ENCODE peak calls at places on chromosomes 6 and 20, in eight cellular contexts. A is gastrocnemius medialis, X is uterus, L is adrenal gland, W is A549, E is right lobe of liver, I is heart left ventricle, V is stomach. M is an unnamed sample.

GRCh38 chr6:25138024-25138696 is 141.0 kb upstream of the CARMIL1 start:
- DNase-seq in A (peak), X (peak), L (peak), W (peak), E (peak), I (peak), V (peak), M (no peak)

GRCh38 chr20:52552181-52552872 is 360.7 kb upstream of the ZFP64 start:
- DNase-seq in A (no peak), X (no peak), L (no peak), W (no peak), E (no peak), I (no peak), V (no peak), M (no peak)

GRCh38 chr6:127366281-127367022 is 23.0 kb upstream of the ECHDC1 start:
- DNase-seq in A (no peak), X (no peak), L (peak), W (peak), E (no peak), I (no peak), V (no peak), M (no peak)

GRCh38 chr6:43254138-43254817 is 11.0 kb downstream of the TTBK1 start:
- DNase-seq in A (no peak), X (no peak), L (no peak), W (no peak), E (no peak), I (no peak), V (no peak), M (no peak)

GRCh38 chr20:39047417-39047985 is 85.4 kb downstream of the DHX35 start:
- DNase-seq in A (no peak), X (no peak), L (no peak), W (no peak), E (no peak), I (no peak), V (no peak), M (no peak)

GRCh38 chr6:31829633-31830492 is 2.3 kb downstream of the HSPA1B start:
- DNase-seq in A (peak), X (peak), L (peak), W (peak), E (no peak), I (no peak), V (no peak), M (no peak)

GRCh38 chr20:37954205-37954604 is 51.3 kb downstream of the VSTM2L start:
- DNase-seq in A (no peak), X (no peak), L (no peak), W (no peak), E (no peak), I (no peak), V (no peak), M (no peak)

GRCh38 chr20:50788868-50789125 is 6.1 kb upstream of the BCAS4 start:
- DNase-seq in A (no peak), X (no peak), L (no peak), W (no peak), E (no peak), I (no peak), V (no peak), M (no peak)

GRCh38 chr6:34284563-34285545 is 36.0 kb upstream of the SMIM29 start:
- DNase-seq in A (peak), X (peak), L (peak), W (no peak), E (peak), I (peak), V (peak), M (no peak)

GRCh38 chr6:25172819-25173218 is 106.4 kb upstream of the CARMIL1 start:
- DNase-seq in A (no peak), X (no peak), L (no peak), W (peak), E (no peak), I (no peak), V (no peak), M (no peak)

GRCh38 chr6:78243519-78243918 is 590.7 kb downstream of the MEI4 start:
- DNase-seq in A (no peak), X (no peak), L (no peak), W (no peak), E (no peak), I (no peak), V (no peak), M (no peak)

GRCh38 chr20:8454137-8454712 is 322.2 kb downstream of the PLCB1 start:
- DNase-seq in A (no peak), X (no peak), L (peak), W (peak), E (no peak), I (no peak), V (no peak), M (no peak)

GRCh38 chr20:36835025-36835424 is 40.9 kb upstream of the TLDC2 start:
- DNase-seq in A (no peak), X (no peak), L (peak), W (no peak), E (no peak), I (no peak), V (no peak), M (no peak)

GRCh38 chr20:36830791-36831691 is 44.9 kb upstream of the TLDC2 start:
- DNase-seq in A (peak), X (peak), L (peak), W (no peak), E (no peak), I (peak), V (no peak), M (no peak)

GRCh38 chr20:36832791-36833190 is 43.1 kb upstream of the TLDC2 start:
- DNase-seq in A (no peak), X (no peak), L (no peak), W (no peak), E (no peak), I (no peak), V (no peak), M (no peak)

GRCh38 chr20:36835453-36836198 is 40.3 kb upstream of the TLDC2 start:
- DNase-seq in A (peak), X (peak), L (peak), W (peak), E (peak), I (peak), V (peak), M (peak)

GRCh38 chr20:36833275-36834020 is 42.5 kb upstream of the TLDC2 start:
- DNase-seq in A (no peak), X (peak), L (peak), W (no peak), E (no peak), I (no peak), V (no peak), M (no peak)
- TF ChIP-seq POLR2A in A (no peak), X (no peak), L (no peak), W (no peak), E (no peak), I (no peak), V (no peak), M (no peak)

GRCh38 chr6:20691185-20691584 is 156.9 kb downstream of the CDKAL1 start:
- DNase-seq in A (no peak), X (no peak), L (no peak), W (no peak), E (no peak), I (no peak), V (no peak), M (no peak)

GRCh38 chr6:20688710-20689500 is 154.6 kb downstream of the CDKAL1 start:
- DNase-seq in A (no peak), X (no peak), L (no peak), W (no peak), E (no peak), I (no peak), V (no peak), M (no peak)

GRCh38 chr6:20692023-20692422 is 157.8 kb downstream of the CDKAL1 start:
- DNase-seq in A (no peak), X (no peak), L (no peak), W (no peak), E (no peak), I (no peak), V (no peak), M (no peak)

GRCh38 chr6:20696676-20697075 is 162.4 kb downstream of the CDKAL1 start:
- DNase-seq in A (no peak), X (no peak), L (no peak), W (no peak), E (no peak), I (no peak), V (no peak), M (no peak)

DNA sequence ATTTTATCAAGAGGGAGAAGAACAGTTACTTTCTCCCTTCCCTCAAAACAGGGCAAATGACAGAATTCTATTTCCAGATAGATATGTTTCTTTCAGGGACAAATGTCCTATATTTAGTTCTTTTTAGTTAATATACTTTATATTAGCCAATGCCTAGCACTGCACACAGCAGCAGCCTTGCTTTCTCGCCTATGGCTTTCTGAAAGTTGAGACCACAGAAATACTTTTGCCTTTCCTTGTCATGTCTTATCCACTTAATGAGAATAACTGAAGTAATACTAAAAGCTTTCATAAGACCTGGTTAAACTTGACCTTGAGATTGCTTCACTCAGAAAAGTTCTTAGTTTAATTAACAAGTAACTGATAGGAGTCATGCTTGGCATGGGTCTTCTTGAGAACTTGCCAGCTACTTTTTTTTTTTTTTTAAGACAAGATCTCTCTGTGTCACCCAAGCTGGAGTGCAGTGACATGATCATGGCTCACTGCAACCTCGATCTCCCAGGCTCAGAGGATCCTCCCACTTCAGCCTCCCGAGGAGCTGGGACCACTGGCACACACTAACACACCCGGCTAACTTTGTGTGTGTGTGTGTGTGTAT is 159.3 kb downstream of the CDKAL1 start:
- DNase-seq in A (no peak), X (no peak), L (peak), W (no peak), E (no peak), I (no peak), V (no peak), M (no peak)
- TF ChIP-seq POLR2A in A (no peak), X (no peak), L (no peak), W (no peak), E (no peak), I (no peak), V (no peak), M (no peak)

DNA sequence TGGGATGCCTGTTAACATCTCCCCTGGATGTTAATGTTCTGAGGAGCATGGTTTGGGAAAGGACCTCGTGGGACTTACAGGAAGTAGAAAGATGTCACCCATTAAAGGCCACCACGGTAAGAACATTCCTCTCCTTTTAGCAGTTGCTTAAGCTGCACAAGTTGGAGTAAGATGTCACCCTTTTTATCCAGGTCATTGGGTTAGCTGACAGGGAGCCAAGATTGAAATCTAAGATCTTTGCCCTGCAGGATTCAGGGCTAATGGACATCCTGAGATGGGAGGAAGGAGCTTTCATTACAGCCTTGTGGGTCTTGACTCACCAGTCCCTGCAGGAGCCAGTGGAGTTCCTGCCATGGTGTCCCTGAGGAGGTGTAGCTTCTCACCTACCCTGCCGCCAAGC is 22.1 kb downstream of the PABPC1L start:
- DNase-seq in A (no peak), X (no peak), L (no peak), W (no peak), E (no peak), I (no peak), V (no peak), M (no peak)
- TF ChIP-seq POLR2A in A (no peak), X (no peak), L (no peak), W (no peak), E (no peak), I (no peak), V (no peak), M (no peak)

DNA sequence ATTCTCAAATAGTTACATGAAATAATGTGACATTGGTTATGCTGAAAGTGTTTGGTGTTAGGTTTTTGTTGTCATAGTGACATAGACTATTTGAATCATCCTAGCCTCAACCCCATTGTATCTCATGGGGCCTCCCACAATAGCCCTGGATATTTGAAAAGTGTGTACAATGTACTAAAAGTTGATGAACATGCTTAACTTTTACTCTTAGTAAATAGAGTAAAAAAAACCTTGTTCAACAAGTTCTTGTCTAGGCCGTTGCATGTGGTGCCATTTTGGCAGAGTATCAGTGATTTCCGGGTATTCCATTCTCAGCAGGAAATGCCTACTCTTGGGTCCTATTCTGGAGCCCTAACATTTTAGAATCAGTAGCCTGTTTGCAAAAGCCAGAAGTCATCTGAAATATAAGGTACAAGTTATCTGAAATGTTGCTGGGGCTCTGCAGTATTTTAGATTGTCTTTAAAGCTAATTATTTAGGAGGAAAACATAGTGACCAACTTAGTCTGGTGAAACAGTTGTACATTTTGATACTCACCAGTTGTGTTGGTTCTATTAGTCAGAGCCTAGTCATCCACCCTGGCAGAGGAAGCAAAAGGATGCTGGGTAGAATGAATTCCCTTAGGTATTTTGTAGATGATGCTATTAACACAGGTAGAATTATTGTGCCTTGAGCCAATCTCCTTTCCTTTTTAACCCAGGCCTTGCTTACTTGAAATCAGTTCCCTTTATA is 82.8 kb downstream of the RTN4IP1 start:
- DNase-seq in A (no peak), X (no peak), L (no peak), W (peak), E (no peak), I (no peak), V (no peak), M (no peak)
- TF ChIP-seq POLR2A in A (no peak), X (no peak), L (no peak), W (no peak), E (no peak), I (no peak), V (no peak), M (no peak)

DNA sequence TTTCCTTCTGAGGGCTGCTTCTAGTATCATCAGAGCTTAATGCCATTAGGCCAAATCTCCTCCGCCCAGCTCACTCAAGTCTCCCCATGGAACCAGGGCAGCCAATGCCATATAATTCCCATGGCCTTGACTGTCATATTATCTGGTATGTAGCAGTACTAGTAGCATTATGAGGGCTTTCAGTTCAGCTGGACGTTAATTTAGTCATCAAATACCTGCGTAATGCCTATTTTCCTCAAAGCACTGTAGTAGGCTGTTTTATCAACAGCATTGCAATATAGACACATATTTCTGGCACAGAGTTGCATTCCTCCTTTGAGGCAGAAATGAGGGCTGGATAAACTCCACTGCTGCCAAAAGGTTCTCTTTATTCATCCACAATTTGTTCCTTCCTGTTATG is 1.7 kb downstream of the KCTD20 start:
- DNase-seq in A (no peak), X (no peak), L (no peak), W (no peak), E (no peak), I (no peak), V (no peak), M (no peak)
- TF ChIP-seq POLR2A in A (no peak), X (no peak), L (no peak), W (no peak), E (no peak), I (no peak), V (no peak), M (no peak)

GRCh38 chr20:49248879-49249665 is 28.8 kb downstream of the ZNFX1 start:
- DNase-seq in A (no peak), X (no peak), L (no peak), W (no peak), E (no peak), I (no peak), V (no peak), M (no peak)

GRCh38 chr20:49245921-49246740 is 26.9 kb downstream of the DDX27 start:
- DNase-seq in A (no peak), X (no peak), L (no peak), W (peak), E (no peak), I (no peak), V (no peak), M (peak)

GRCh38 chr20:49248301-49248700 is 29.1 kb downstream of the DDX27 start:
- DNase-seq in A (no peak), X (no peak), L (no peak), W (no peak), E (no peak), I (no peak), V (no peak), M (no peak)

GRCh38 chr20:49247792-49248191 is 28.6 kb downstream of the DDX27 start:
- DNase-seq in A (no peak), X (no peak), L (no peak), W (no peak), E (no peak), I (no peak), V (no peak), M (no peak)

GRCh38 chr20:49247169-49247734 is 28.0 kb downstream of the DDX27 start:
- DNase-seq in A (no peak), X (no peak), L (no peak), W (no peak), E (no peak), I (no peak), V (no peak), M (no peak)
- TF ChIP-seq POLR2A in A (no peak), X (no peak), L (no peak), W (no peak), E (no peak), I (no peak), V (no peak), M (peak)

GRCh38 chr6:4128748-4129147 is 6.6 kb downstream of the ECI2 start:
- DNase-seq in A (no peak), X (no peak), L (no peak), W (no peak), E (no peak), I (no peak), V (no peak), M (no peak)
- TF ChIP-seq POLR2A in A (no peak), X (no peak), L (no peak), W (no peak), E (no peak), I (no peak), V (no peak), M (no peak)

DNA sequence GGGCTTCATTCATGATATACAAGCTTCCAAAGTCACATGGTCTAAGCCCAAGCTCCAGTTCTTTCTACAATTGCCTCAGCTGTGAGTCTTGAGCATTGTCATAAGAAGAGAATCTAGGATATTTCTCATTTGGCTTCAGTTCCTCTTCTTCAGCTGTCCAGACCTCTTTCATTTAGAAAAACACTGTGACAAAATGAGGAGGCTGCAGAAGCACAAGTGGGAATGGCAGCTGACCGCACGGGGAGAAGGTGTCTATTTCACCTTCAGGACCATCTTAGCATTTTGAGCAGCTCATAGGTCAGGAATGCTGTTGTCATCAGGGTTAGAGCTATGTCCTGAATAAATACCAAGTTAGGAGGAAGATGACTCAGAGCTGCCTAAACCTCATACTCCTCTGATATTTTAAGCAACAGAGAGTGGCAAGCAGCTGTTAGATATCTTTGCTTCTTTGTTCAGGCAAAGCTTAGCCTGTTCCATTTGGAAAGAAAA is 390.1 kb upstream of the CITED2 start:
- DNase-seq in A (peak), X (peak), L (peak), W (peak), E (no peak), I (peak), V (no peak), M (no peak)
- TF ChIP-seq POLR2A in A (peak), X (no peak), L (no peak), W (no peak), E (no peak), I (no peak), V (no peak), M (no peak)